ENCODE peak calls at places on chromosomes 6 and 20, in four cellular contexts. E is PC-3, I is psoas muscle, J is A549. D is an unnamed sample.

GRCh38 chr6:307874-308273 is 15.6 kb downstream of the DUSP22 start:
- DNase-seq in J (no peak), E (no peak), I (no peak), D (no peak)

GRCh38 chr20:57772349-57772964 is 62.6 kb upstream of the PMEPA1 start:
- DNase-seq in J (peak; percentile 98), E (peak; percentile 99), I (no peak), D (peak; percentile 6)

GRCh38 chr6:27630727-27631613 is 158.1 kb upstream of the ZNF184 start:
- DNase-seq in J (peak; percentile 88), I (no peak), E (peak; percentile 66), D (no peak)

GRCh38 chr6:28980797-28981390 is 24.2 kb downstream of the ZNF311 start:
- DNase-seq in E (peak; percentile 90), I (peak; percentile 58), J (peak; percentile 86), D (peak; percentile 55)

GRCh38 chr6:53179961-53180651 is 31.5 kb upstream of the GCM1 start:
- DNase-seq in E (no peak), J (no peak), I (no peak), D (no peak)

GRCh38 chr6:10569392-10570127 is 48.4 kb downstream of the GCNT2 start:
- DNase-seq in J (no peak), I (no peak), E (no peak), D (no peak)

GRCh38 chr6:46376562-46376969 is 114.7 kb downstream of the RCAN2 start:
- DNase-seq in E (no peak), I (no peak), J (no peak), D (no peak)

GRCh38 chr20:44087051-44087856 is 99.7 kb downstream of the JPH2 start:
- DNase-seq in I (no peak), E (no peak), J (no peak), D (no peak)

GRCh38 chr20:38152175-38153010 is 12.7 kb downstream of the TGM2 start:
- DNase-seq in E (peak; percentile 71), I (peak; percentile 87), J (peak; percentile 74), D (no peak)

GRCh38 chr20:57943291-57943690 is 233.5 kb upstream of the PMEPA1 start:
- DNase-seq in E (no peak), I (no peak), J (no peak), D (no peak)

GRCh38 chr20:46554850-46555249 is 4.4 kb upstream of the OCSTAMP start:
- DNase-seq in J (no peak), I (no peak), E (no peak), D (no peak)

GRCh38 chr6:80226699-80227098 is 120.2 kb downstream of the BCKDHB start:
- DNase-seq in I (no peak), J (no peak), E (no peak), D (no peak)

GRCh38 chr6:74964871-74965441 is 240.9 kb downstream of the COL12A1 start:
- DNase-seq in E (no peak), J (no peak), I (no peak), D (peak; percentile 29)

GRCh38 chr20:805713-806112 is 27.8 kb upstream of the FAM110A start:
- DNase-seq in E (peak; percentile 34), J (peak; percentile 59), I (no peak), D (no peak)

GRCh38 chr6:44867561-44868334 is 460.4 kb upstream of the RUNX2 start:
- DNase-seq in J (no peak), E (no peak), I (no peak), D (no peak)

GRCh38 chr20:34222208-34222607 is 19.0 kb upstream of the ASIP start:
- DNase-seq in E (peak; percentile 47), J (no peak), I (no peak), D (peak; percentile 92)

GRCh38 chr20:14355791-14356190 is 18.4 kb upstream of the FLRT3 start:
- DNase-seq in E (no peak), I (no peak), J (no peak), D (no peak)

GRCh38 chr20:19757973-19758887 is at the start of gene RIN2:
- DNase-seq in I (peak; percentile 93), J (peak; percentile 96), E (peak; percentile 96), D (peak; percentile 79)

GRCh38 chr6:34475167-34476047 is 9.5 kb downstream of the PACSIN1 start:
- DNase-seq in I (no peak), J (no peak), E (no peak), D (no peak)

GRCh38 chr20:11752336-11752735 is 165.4 kb upstream of the BTBD3 start:
- DNase-seq in I (no peak), E (no peak), J (no peak), D (no peak)

GRCh38 chr6:141539617-141540016 is 593.1 kb upstream of the GJE1 start:
- DNase-seq in E (no peak), I (no peak), J (no peak), D (no peak)

GRCh38 chr6:151475653-151476523 is 17.9 kb upstream of the CCDC170 start:
- DNase-seq in E (peak; percentile 58), J (peak; percentile 41), I (no peak), D (no peak)

GRCh38 chr6:22466665-22467064 is 102.7 kb upstream of the HDGFL1 start:
- DNase-seq in J (no peak), I (no peak), E (no peak), D (no peak)

GRCh38 chr6:223136-223535 is 69.2 kb upstream of the DUSP22 start:
- DNase-seq in J (no peak), E (no peak), I (no peak), D (no peak)

GRCh38 chr6:43146709-43147108 is 24.4 kb upstream of the SRF start:
- DNase-seq in J (no peak), E (no peak), I (no peak), D (no peak)

GRCh38 chr6:41404221-41404866 is 68.9 kb downstream of the NCR2 start:
- DNase-seq in I (no peak), J (no peak), E (no peak), D (no peak)

GRCh38 chr6:81843302-81843701 is 90.8 kb upstream of the TENT5A start:
- DNase-seq in I (no peak), J (no peak), E (peak; percentile 14), D (no peak)

GRCh38 chr6:26273673-26274595 is 91.1 kb upstream of the BTN3A2 start:
- DNase-seq in J (no peak), I (no peak), E (no peak), D (no peak)

GRCh38 chr6:167300902-167301425 is 9.8 kb downstream of the UNC93A start:
- DNase-seq in I (no peak), J (no peak), E (no peak), D (no peak)

GRCh38 chr6:71459162-71459561 is 170.6 kb downstream of the OGFRL1 start:
- DNase-seq in I (no peak), E (no peak), J (no peak), D (no peak)

GRCh38 chr6:155706341-155706740 is 250.7 kb upstream of the NOX3 start:
- DNase-seq in J (no peak), I (no peak), E (no peak), D (no peak)
- H3K4me3 ChIP-seq in J (no peak overlapping the region), I (no peak overlapping the region), E (no peak overlapping the region), D (no peak overlapping the region)

GRCh38 chr6:134510920-134511319 is 193.0 kb upstream of the SGK1 start:
- DNase-seq in I (no peak), J (no peak), E (no peak), D (no peak)

GRCh38 chr6:134511984-134512383 is 194.1 kb upstream of the SGK1 start:
- DNase-seq in J (no peak), E (no peak), I (no peak), D (no peak)

GRCh38 chr6:134510121-134510520 is 192.2 kb upstream of the SGK1 start:
- DNase-seq in I (no peak), E (peak; percentile 63), J (no peak), D (peak; percentile 34)

GRCh38 chr6:134515976-134516375 is 198.1 kb upstream of the SGK1 start:
- DNase-seq in E (no peak), J (no peak), I (no peak), D (no peak)

DNA sequence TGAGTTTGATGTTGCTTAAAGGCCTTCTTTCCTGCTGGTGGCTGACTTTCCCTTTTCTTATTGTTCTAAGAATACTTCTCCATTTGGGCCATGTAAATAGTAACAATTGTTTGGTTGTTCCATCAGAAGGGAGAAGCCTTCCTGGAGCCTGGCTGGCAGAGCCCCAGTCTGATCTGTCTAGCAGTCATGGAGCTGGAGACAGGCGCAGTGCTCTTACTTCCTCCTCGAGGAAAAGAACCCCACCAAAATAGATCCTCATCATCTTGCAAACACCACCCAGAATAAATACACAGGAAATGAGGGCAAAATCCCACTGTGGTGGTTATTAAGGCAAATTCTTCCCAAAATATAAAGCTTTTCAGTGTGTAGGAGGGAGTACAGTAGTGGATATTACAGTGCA is 195.0 kb upstream of the SGK1 start:
- DNase-seq in J (no peak), E (peak; percentile 1), I (no peak), D (no peak)
- H3K27ac ChIP-seq in J (peak overlapping the region; percentile 42), E (peak overlapping the region; percentile 57), I (no peak overlapping the region), D (no peak overlapping the region)

DNA sequence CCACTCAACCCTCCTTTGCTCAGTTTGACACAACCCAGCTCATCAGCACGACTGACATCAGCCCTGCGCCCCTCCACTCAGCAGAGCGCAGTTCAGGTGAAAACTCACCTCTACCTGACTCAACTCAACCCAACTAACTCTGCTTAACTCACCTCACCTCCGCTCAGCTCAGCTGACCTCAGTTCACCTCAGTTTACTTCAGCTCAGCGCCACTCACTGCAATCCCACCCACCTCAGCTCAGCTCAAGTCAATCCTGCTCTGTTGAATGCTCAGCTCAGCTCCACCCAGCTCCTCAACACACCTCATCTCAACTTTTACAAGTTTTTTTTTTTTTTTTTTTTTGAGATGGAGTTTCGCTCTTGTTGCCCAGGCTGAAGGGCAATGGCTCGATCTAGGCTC is 39.6 kb downstream of the CEBPB start:
- DNase-seq in J (no peak), I (peak; percentile 2), E (no peak), D (no peak)
- H3K4me3 ChIP-seq in J (no peak overlapping the region), I (no peak overlapping the region), E (no peak overlapping the region), D (no peak overlapping the region)

GRCh38 chr6:56370127-56370540 is 122.8 kb upstream of the COL21A1 start:
- DNase-seq in J (peak; percentile 64), I (peak; percentile 63), E (peak; percentile 94), D (no peak)
- H3K27ac ChIP-seq in J (peak overlapping the region; percentile 63), I (peak overlapping the region; percentile 74), E (peak overlapping the region; percentile 92), D (peak overlapping the region; percentile 63)

GRCh38 chr20:53829706-53830521 is 236.3 kb upstream of the ZNF217 start:
- DNase-seq in I (no peak), J (peak; percentile 48), E (peak; percentile 74), D (no peak)
- H3K4me3 ChIP-seq in I (peak overlapping the region; percentile 46), J (peak overlapping the region; percentile 23), E (peak overlapping the region; percentile 61), D (peak overlapping the region; percentile 27)

DNA sequence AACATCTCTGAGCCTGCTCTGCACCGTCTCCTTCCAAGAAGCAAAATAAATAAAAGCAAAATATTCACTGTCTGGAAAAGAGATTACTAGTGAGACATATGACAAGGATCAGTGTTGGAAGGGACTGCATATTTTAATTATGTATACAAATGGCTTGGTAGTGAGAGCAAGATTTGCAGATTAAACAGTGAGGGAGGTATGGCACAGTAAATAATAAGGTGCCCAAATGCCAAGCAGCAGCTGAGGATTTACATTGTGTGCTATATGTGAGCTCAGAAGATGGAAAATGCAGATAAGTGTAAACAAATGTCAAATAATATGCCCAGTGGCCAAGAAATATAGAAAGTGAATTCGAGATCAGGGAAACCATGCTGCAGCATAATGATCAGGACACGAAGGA is 173.8 kb upstream of the NRSN1 start:
- DNase-seq in J (no peak), I (no peak), E (no peak), D (no peak)
- H3K27ac ChIP-seq in J (no peak overlapping the region), I (no peak overlapping the region), E (no peak overlapping the region), D (no peak overlapping the region)

DNA sequence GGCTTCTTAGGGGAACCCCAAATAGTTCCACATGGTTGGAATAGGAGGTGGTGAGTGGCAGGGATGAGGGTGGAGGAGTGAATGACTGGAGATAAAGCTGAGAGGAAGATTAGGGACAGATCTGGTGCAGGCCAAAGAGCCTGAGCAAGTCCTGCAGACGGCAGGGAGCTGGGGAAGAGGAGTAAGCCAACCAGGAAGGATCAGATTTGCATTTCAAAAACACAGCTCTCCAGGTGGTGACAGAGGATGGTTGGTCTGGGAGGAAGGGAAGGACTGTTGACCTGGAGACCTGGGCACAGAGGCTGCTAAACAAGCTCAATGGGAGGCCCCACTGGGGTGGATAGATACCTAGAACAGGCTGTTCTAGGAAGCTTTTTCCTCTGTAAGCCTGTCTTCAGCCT is 56.8 kb upstream of the EPB41L1 start:
- DNase-seq in E (no peak), I (no peak), J (no peak), D (no peak)
- H3K4me3 ChIP-seq in E (no peak overlapping the region), I (no peak overlapping the region), J (no peak overlapping the region), D (no peak overlapping the region)

D was measured in AG04450.